ENCODE peak calls at places on chromosomes 13 and 19, in four cellular contexts. D is A549, M is HepG2, Y is K562. H is an unnamed sample.

GRCh38 chr13:73039201-73040108 is 19.4 kb upstream of the KLF5 start:
- DNase-seq in D (no peak), M (no peak), Y (no peak), H (peak)

GRCh38 chr13:73223372-73223781 is 164.6 kb downstream of the KLF5 start:
- DNase-seq in D (no peak), M (no peak), Y (no peak), H (no peak)

GRCh38 chr13:39365879-39366278 is 237.1 kb downstream of the LHFPL6 start:
- DNase-seq in D (no peak), M (no peak), Y (no peak), H (no peak)

GRCh38 chr13:23467048-23467931 is 33.8 kb upstream of the SACS start:
- DNase-seq in D (no peak), M (no peak), Y (no peak), H (no peak)

GRCh38 chr19:2168619-2169424 is 5.1 kb downstream of the DOT1L start:
- DNase-seq in D (peak), M (peak), Y (peak), H (no peak)

GRCh38 chr13:99153219-99153618 is 47.4 kb upstream of the UBAC2 start:
- DNase-seq in D (no peak), M (no peak), Y (peak), H (no peak)

GRCh38 chr13:102839462-102839861 is 6.4 kb upstream of the ERCC5 start:
- DNase-seq in D (no peak), M (no peak), Y (no peak), H (no peak)

GRCh38 chr19:49335071-49335783 is at the start of gene CD37:
- DNase-seq in D (no peak), M (no peak), Y (peak), H (no peak)

GRCh38 chr19:49553451-49554271 is 25.9 kb downstream of the RCN3 start:
- DNase-seq in D (no peak), M (peak), Y (no peak), H (no peak)

GRCh38 chr13:110309159-110309476 is 2.0 kb downstream of the COL4A2 start:
- DNase-seq in D (no peak), M (no peak), Y (no peak), H (no peak)

GRCh38 chr13:40762849-40763248 is 8.1 kb downstream of the MRPS31 start:
- DNase-seq in D (no peak), M (no peak), Y (no peak), H (no peak)

GRCh38 chr13:86976521-86977324 is 694.4 kb upstream of the SLITRK5 start:
- DNase-seq in D (no peak), M (no peak), Y (no peak), H (no peak)

GRCh38 chr13:112713517-112714253 is 23.8 kb downstream of the ATP11A start:
- DNase-seq in D (no peak), M (no peak), Y (no peak), H (no peak)

GRCh38 chr19:19460761-19461265 is 54.5 kb downstream of the TSSK6 start:
- DNase-seq in D (no peak), M (no peak), Y (no peak), H (no peak)

GRCh38 chr19:18735752-18736151 is 52.3 kb downstream of the CRTC1 start:
- DNase-seq in D (no peak), M (no peak), Y (no peak), H (no peak)

GRCh38 chr19:40831502-40832430 is 18.5 kb downstream of the CYP2A6 start:
- DNase-seq in D (peak), M (peak), Y (no peak), H (no peak)

GRCh38 chr13:46345866-46346265 is 41.2 kb downstream of the RUBCNL start:
- DNase-seq in D (no peak), M (no peak), Y (no peak), H (no peak)

GRCh38 chr19:3387645-3388589 is 21.5 kb downstream of the NFIC start:
- DNase-seq in D (peak), M (no peak), Y (no peak), H (no peak)

GRCh38 chr19:38233740-38234251 is 9.8 kb upstream of the DPF1 start:
- DNase-seq in D (peak), M (peak), Y (peak), H (peak)
- TF ChIP-seq RNF2 in D (no peak), M (no peak), Y (no peak), H (no peak)

DNA sequence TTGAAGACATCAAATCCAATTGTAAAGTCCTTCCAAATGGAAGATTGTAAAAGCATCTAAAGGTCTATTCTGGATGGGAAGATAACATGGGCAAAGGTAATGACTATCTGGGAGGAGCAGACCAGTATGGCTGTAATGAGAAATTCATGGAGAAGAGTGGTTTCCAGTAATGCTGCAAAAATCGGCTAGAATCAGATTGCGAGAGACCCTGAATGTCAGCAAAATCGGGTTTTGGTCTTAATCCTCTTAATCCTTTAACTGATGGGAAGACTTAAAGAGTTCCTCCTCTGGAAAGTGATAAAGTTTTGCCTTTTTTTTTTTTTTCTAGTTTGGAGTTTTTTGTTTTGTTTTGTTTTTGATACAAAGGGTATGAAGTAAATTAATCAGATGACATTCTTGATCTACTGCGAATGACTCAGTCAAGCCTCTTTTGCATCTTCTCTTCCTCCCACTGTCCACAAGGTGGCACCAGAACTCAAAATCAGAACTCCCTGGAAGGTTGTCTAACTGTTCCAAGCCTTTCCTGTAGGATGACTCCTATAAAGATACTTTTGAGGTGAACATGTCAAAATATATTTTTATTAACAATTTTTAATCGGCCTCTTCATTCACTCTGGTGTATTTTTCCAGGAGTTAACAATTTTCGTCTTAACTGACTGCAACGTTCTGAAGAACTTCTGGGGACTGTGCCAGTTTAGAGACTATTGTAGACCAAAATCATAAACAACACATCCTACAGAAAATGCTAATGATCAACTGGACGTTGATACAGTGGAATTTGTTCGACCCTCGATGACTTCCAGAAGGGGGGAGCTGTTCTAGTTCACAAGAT is 213.3 kb upstream of the MIR17HG start:
- DNase-seq in D (peak), M (peak), Y (peak), H (no peak)
- TF ChIP-seq RNF2 in D (no peak), M (no peak), Y (no peak), H (no peak)

DNA sequence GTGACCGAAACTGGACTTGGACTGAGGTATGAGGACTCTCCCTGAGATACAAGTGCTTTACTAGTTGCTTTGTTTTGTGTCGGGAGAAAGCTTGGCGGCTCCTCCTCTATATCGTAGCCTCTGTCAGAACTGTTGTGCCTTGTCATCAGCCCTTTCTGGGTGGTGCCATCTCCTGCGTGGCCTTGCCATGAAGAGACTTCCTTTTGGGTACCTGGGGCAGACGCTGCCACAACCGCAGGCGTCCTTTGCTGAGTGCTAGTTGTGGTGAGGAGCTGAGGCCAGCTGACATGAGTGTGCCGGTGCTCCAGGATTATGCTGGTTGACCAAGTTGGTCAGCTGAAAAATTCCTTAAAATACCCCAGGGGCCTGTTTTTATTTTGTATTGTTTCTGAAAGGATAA is 124.5 kb downstream of the AKAP11 start:
- DNase-seq in D (no peak), M (no peak), Y (no peak), H (no peak)
- TF ChIP-seq RNF2 in D (no peak), M (no peak), Y (no peak), H (no peak)

GRCh38 chr13:26855071-26855470 is 94.5 kb upstream of the GPR12 start:
- DNase-seq in D (no peak), M (no peak), Y (no peak), H (no peak)
- TF ChIP-seq RNF2 in D (no peak), M (no peak), Y (no peak), H (no peak)

DNA sequence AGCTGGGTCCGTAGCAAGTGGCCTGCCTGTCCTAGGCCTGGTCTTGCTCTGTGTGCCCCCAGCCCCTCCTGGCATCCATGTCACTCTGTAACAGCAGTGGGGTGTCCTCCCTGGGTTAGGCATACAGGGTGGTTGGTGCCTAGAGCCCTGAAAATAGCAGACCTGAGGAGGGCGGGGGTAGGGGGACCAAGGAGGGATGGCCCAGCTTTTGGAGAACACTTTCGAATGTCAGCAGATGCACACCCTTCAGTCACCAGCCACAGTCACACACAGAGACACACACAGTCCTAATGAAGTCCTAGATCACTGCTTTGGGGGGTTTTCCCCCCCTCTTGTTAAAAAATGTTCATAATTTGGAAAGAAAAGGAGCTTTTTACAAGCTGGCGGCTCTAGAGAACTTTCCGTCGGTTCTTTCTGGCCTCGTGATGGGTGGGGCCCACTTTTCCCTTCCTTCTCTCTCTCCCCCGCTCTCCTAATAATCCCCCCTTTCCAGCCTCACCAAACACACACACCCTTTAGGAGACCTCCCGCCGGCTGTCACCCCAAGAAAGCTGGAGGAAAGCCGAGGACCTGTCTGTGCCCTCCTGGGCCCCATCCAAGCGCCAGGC is 47.9 kb downstream of the LYL1 start:
- DNase-seq in D (no peak), M (no peak), Y (no peak), H (no peak)
- TF ChIP-seq RNF2 in D (no peak), M (no peak), Y (no peak), H (peak)

DNA sequence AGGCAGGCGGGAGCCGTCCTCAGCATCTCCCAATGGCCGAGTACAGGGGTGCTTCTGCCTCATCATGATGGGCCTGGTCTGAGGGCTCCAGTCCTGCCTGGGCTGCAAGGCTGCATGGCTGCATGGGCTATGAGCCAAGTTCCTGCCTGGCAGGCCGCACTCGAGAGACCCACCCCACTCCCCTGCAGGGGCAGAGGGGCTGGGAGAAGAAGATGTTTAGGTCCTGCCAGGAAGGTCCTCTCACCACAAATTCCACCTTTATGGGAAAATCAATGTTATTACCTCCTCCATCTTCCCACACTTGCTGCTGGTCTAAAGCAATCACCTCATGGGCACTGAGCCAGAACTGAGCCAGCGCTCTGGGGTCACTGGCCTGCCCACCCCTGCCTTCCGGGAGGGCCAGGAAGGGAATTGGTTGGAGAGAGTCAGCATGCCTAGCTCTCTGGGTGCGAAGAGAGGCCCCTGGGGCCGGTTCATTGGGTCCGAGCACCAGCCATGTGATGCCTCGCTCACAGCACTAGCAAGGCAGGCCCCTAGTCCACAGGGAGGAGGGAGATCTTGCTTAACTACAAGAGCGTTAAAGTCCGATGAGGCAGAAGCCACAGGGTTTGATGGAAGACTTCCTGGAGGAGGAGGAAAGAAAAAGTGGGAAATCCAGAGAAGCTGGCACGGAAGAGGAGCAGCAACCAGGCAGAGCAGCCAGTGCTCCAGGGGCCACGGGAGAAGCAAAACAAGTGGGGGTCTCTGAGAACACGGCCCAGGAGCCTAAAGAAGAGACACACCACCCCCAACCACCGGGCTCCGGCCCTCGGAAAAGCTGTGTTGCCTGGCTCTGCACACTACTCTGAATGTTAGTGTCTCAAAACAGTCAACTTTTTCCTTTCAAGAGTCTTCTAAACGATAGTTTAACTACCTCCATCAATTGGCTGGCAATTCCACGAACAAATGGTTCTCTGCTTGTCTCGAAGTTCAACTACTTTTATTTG is 63.1 kb downstream of the CEBPG start:
- DNase-seq in D (no peak), M (no peak), Y (no peak), H (no peak)
- TF ChIP-seq RNF2 in D (no peak), M (no peak), Y (no peak), H (no peak)

GRCh38 chr13:97975280-97975850 is 21.9 kb downstream of the IPO5 start:
- DNase-seq in D (no peak), M (no peak), Y (no peak), H (no peak)
- TF ChIP-seq RNF2 in D (no peak), M (no peak), Y (no peak), H (no peak)

DNA sequence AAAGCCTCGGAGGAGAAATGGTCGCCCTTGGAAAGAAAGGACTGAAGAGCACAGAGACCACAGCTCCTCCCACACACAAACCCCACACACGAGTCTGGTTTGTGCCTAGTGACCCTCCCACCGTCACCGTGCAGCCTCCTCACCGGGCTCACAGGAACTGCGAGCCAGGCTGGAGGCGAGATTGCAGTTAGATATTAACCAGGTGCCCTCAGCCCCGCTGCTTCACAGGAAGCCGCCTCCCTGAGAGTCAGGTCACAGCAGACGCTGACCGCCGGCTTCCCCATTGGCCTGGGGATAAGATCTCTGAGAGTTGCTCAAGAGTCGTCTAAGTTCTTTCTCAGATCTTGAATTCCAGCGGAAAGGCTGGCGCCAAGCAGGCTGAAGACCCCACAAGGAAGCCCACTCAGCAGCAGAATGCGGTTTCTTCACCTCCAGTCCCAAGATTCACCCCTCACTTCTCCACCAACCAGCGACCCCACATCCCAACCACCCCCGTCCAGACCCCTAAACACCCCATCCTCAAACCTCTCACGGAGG is 844 bp downstream of the ZNF44 start:
- DNase-seq in D (peak), M (peak), Y (peak), H (peak)
- TF ChIP-seq RNF2 in D (no peak), M (no peak), Y (peak), H (no peak)